ENCODE peak calls at places on chromosomes 11 and 22, in six cellular contexts. One of them, this sample, is unnamed. For H3K4me1, the result is how much of the 10 kb centered on the place peaks cover.

GRCh38 chr11:111416231-111416960 is 37.3 kb upstream of the POU2AF1 start:
- DNase-seq in fibroblast of lung: no peak
- DNase-seq in HepG2: no peak
- DNase-seq in endodermal cell: peak
- DNase-seq in mesenchymal stem cell: no peak
- DNase-seq in colonic mucosa: no peak
- DNase-seq in this sample: no peak

GRCh38 chr11:134037093-134037908 is 31.6 kb upstream of the JAM3 start:
- DNase-seq in colonic mucosa: peak
- DNase-seq in endodermal cell: peak
- DNase-seq in mesenchymal stem cell: peak
- DNase-seq in HepG2: no peak
- DNase-seq in fibroblast of lung: peak
- DNase-seq in this sample: peak

GRCh38 chr11:61899146-61899841 is 7.9 kb upstream of the FADS3 start:
- DNase-seq in fibroblast of lung: peak
- DNase-seq in HepG2: peak
- DNase-seq in mesenchymal stem cell: peak
- DNase-seq in colonic mucosa: peak
- DNase-seq in endodermal cell: peak
- DNase-seq in this sample: peak

GRCh38 chr11:30395751-30396150 is 72.8 kb downstream of the ARL14EP start:
- DNase-seq in colonic mucosa: no peak
- DNase-seq in HepG2: no peak
- DNase-seq in endodermal cell: no peak
- DNase-seq in mesenchymal stem cell: no peak
- DNase-seq in fibroblast of lung: no peak
- DNase-seq in this sample: no peak

GRCh38 chr11:44833869-44834452 is 107.2 kb downstream of the TSPAN18 start:
- DNase-seq in HepG2: no peak
- DNase-seq in fibroblast of lung: no peak
- DNase-seq in colonic mucosa: no peak
- DNase-seq in mesenchymal stem cell: no peak
- DNase-seq in endodermal cell: peak
- DNase-seq in this sample: no peak

GRCh38 chr11:65298131-65298535 is 16.5 kb upstream of the CDC42EP2 start:
- DNase-seq in mesenchymal stem cell: peak
- DNase-seq in endodermal cell: no peak
- DNase-seq in fibroblast of lung: no peak
- DNase-seq in colonic mucosa: peak
- DNase-seq in HepG2: no peak
- DNase-seq in this sample: peak

GRCh38 chr11:90414221-90414620 is 191.4 kb upstream of the CHORDC1 start:
- DNase-seq in mesenchymal stem cell: no peak
- DNase-seq in fibroblast of lung: no peak
- DNase-seq in endodermal cell: no peak
- DNase-seq in HepG2: no peak
- DNase-seq in colonic mucosa: no peak
- DNase-seq in this sample: no peak

GRCh38 chr22:31044262-31044861 is 36.8 kb upstream of the SMTN start:
- DNase-seq in HepG2: peak
- DNase-seq in mesenchymal stem cell: no peak
- DNase-seq in colonic mucosa: peak
- DNase-seq in endodermal cell: peak
- DNase-seq in fibroblast of lung: peak
- DNase-seq in this sample: peak

GRCh38 chr22:48936391-48936790 is 891.3 kb downstream of the BRD1 start:
- DNase-seq in fibroblast of lung: no peak
- DNase-seq in colonic mucosa: peak
- DNase-seq in mesenchymal stem cell: no peak
- DNase-seq in endodermal cell: peak
- DNase-seq in HepG2: no peak
- DNase-seq in this sample: no peak

GRCh38 chr22:48070760-48071159 is 1308.3 kb downstream of the TBC1D22A start:
- DNase-seq in HepG2: no peak
- DNase-seq in fibroblast of lung: no peak
- DNase-seq in endodermal cell: peak
- DNase-seq in colonic mucosa: no peak
- DNase-seq in mesenchymal stem cell: no peak
- DNase-seq in this sample: no peak

GRCh38 chr11:59866397-59866796 is at the start of gene TCN1:
- DNase-seq in mesenchymal stem cell: no peak
- DNase-seq in fibroblast of lung: peak
- DNase-seq in endodermal cell: no peak
- DNase-seq in colonic mucosa: no peak
- DNase-seq in HepG2: no peak
- DNase-seq in this sample: no peak

GRCh38 chr11:33703771-33704170 is 3.1 kb upstream of the C11orf91 start:
- DNase-seq in colonic mucosa: no peak
- DNase-seq in HepG2: no peak
- DNase-seq in fibroblast of lung: peak
- DNase-seq in endodermal cell: no peak
- DNase-seq in mesenchymal stem cell: no peak
- DNase-seq in this sample: peak

GRCh38 chr22:39522567-39523300 is 2.4 kb downstream of the ATF4 start:
- DNase-seq in HepG2: no peak
- DNase-seq in mesenchymal stem cell: peak
- DNase-seq in endodermal cell: no peak
- DNase-seq in colonic mucosa: peak
- DNase-seq in fibroblast of lung: peak
- DNase-seq in this sample: peak

GRCh38 chr22:44311855-44312170 is 938 bp downstream of the SHISAL1 start:
- DNase-seq in HepG2: no peak
- DNase-seq in endodermal cell: no peak
- DNase-seq in colonic mucosa: no peak
- DNase-seq in mesenchymal stem cell: peak
- DNase-seq in fibroblast of lung: peak
- DNase-seq in this sample: no peak

GRCh38 chr22:49324527-49325491 is 502.9 kb downstream of the BRD1 start:
- DNase-seq in endodermal cell: peak
- DNase-seq in fibroblast of lung: no peak
- DNase-seq in HepG2: no peak
- DNase-seq in mesenchymal stem cell: no peak
- DNase-seq in colonic mucosa: no peak
- DNase-seq in this sample: peak

GRCh38 chr11:60769811-60770210 is 13.1 kb downstream of the MS4A15 start:
- DNase-seq in colonic mucosa: no peak
- DNase-seq in fibroblast of lung: no peak
- DNase-seq in endodermal cell: no peak
- DNase-seq in mesenchymal stem cell: no peak
- DNase-seq in HepG2: no peak
- DNase-seq in this sample: no peak

GRCh38 chr11:9091044-9091936 is at the start of gene SCUBE2:
- DNase-seq in fibroblast of lung: no peak
- DNase-seq in mesenchymal stem cell: no peak
- DNase-seq in colonic mucosa: peak
- DNase-seq in HepG2: no peak
- DNase-seq in endodermal cell: peak
- DNase-seq in this sample: no peak

GRCh38 chr11:120383518-120384155 is 47.4 kb downstream of the ARHGEF12 start:
- DNase-seq in colonic mucosa: no peak
- DNase-seq in endodermal cell: no peak
- DNase-seq in fibroblast of lung: no peak
- DNase-seq in HepG2: no peak
- DNase-seq in mesenchymal stem cell: no peak
- DNase-seq in this sample: no peak

GRCh38 chr11:108608548-108608947 is 15.0 kb upstream of the EXPH5 start:
- DNase-seq in HepG2: no peak
- DNase-seq in mesenchymal stem cell: no peak
- DNase-seq in endodermal cell: no peak
- DNase-seq in fibroblast of lung: no peak
- DNase-seq in colonic mucosa: no peak
- DNase-seq in this sample: no peak

GRCh38 chr11:113023228-113023627 is 62.0 kb downstream of the NCAM1 start:
- DNase-seq in colonic mucosa: no peak
- DNase-seq in HepG2: no peak
- DNase-seq in mesenchymal stem cell: peak
- DNase-seq in endodermal cell: no peak
- DNase-seq in fibroblast of lung: peak
- DNase-seq in this sample: no peak

GRCh38 chr11:120400564-120401364 is 64.6 kb downstream of the ARHGEF12 start:
- DNase-seq in endodermal cell: no peak
- DNase-seq in colonic mucosa: peak
- DNase-seq in mesenchymal stem cell: peak
- DNase-seq in HepG2: peak
- DNase-seq in fibroblast of lung: peak
- DNase-seq in this sample: no peak

GRCh38 chr11:35042906-35043305 is 96.1 kb upstream of the CD44 start:
- DNase-seq in mesenchymal stem cell: peak
- DNase-seq in endodermal cell: no peak
- DNase-seq in HepG2: no peak
- DNase-seq in colonic mucosa: no peak
- DNase-seq in fibroblast of lung: no peak
- DNase-seq in this sample: no peak
- H3K4me1 ChIP-seq in mesenchymal stem cell: under half
- H3K4me1 ChIP-seq in endodermal cell: under half
- H3K4me1 ChIP-seq in HepG2: under half
- H3K4me1 ChIP-seq in colonic mucosa: under half
- H3K4me1 ChIP-seq in fibroblast of lung: under half
- H3K4me1 ChIP-seq in this sample: under half

DNA sequence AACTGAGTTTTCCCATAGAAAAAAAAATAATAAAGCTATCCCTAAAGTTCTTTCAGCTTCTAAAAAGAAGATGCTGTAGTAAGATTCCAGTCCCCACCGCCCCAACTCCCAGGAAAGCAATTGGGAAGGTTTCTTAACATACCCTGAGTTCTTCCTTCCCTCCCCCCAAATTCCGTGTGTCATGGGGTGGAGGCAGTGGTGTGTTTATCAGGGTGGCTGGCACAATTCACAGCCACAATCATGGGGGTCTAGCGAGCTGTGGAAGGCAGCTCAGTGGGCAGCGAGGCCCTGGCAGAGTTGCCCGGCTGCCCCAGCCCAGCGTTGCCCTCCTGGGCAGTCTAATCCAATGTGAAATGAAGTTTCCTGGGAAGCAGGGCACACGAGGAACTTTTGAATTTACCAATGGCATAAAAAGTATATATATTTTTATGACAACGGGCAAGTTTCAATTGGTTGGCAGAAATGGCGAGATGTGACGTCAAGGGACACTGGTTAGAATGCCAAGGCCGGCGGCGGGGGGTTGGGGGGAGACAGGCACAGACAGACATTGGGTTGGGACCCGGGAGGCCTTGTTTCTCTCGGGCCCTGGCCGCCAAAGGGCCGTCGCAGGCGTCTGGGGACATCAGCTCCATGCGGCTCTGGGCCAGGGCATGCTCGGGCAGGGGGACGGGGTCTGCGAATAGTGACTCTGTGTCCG is 80.7 kb upstream of the PPARA start:
- DNase-seq in HepG2: no peak
- DNase-seq in endodermal cell: no peak
- DNase-seq in fibroblast of lung: peak
- DNase-seq in mesenchymal stem cell: peak
- DNase-seq in colonic mucosa: peak
- DNase-seq in this sample: no peak
- H3K4me3 ChIP-seq in HepG2: no peak
- H3K4me3 ChIP-seq in endodermal cell: peak
- H3K4me3 ChIP-seq in fibroblast of lung: peak
- H3K4me3 ChIP-seq in mesenchymal stem cell: peak
- H3K4me3 ChIP-seq in colonic mucosa: peak
- H3K4me3 ChIP-seq in this sample: peak

GRCh38 chr11:73322986-73323306 is 14.9 kb downstream of the ARHGEF17 start:
- DNase-seq in fibroblast of lung: no peak
- DNase-seq in mesenchymal stem cell: no peak
- DNase-seq in colonic mucosa: no peak
- DNase-seq in HepG2: no peak
- DNase-seq in endodermal cell: no peak
- DNase-seq in this sample: no peak

GRCh38 chr11:73323464-73323863 is 15.4 kb downstream of the ARHGEF17 start:
- DNase-seq in mesenchymal stem cell: peak
- DNase-seq in endodermal cell: peak
- DNase-seq in fibroblast of lung: peak
- DNase-seq in colonic mucosa: peak
- DNase-seq in HepG2: peak
- DNase-seq in this sample: peak

GRCh38 chr11:73324116-73324515 is 16.0 kb downstream of the ARHGEF17 start:
- DNase-seq in endodermal cell: no peak
- DNase-seq in fibroblast of lung: no peak
- DNase-seq in HepG2: no peak
- DNase-seq in mesenchymal stem cell: no peak
- DNase-seq in colonic mucosa: no peak
- DNase-seq in this sample: no peak

GRCh38 chr11:73325036-73325981 is 17.2 kb downstream of the ARHGEF17 start:
- DNase-seq in endodermal cell: no peak
- DNase-seq in fibroblast of lung: peak
- DNase-seq in mesenchymal stem cell: peak
- DNase-seq in colonic mucosa: no peak
- DNase-seq in HepG2: peak
- DNase-seq in this sample: peak

DNA sequence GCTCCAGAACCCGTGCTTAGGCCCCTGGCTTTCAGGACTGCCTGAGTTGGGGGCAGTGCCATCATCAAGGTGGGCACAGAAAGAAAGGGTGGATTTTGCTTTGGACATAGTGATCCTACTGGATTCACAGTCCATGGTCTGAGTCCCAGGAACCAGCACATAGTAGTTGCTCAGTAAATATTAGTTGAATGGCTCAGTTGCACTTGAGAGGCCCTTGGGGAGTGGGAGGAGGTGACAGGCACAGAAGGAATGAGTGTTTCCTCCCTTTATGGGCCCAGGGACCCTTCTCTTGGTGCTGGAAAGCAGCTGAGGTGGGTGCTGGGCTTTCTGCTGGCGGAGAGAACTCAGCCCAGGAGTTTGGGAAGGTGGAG is 16.6 kb downstream of the ARHGEF17 start:
- DNase-seq in mesenchymal stem cell: no peak
- DNase-seq in colonic mucosa: no peak
- DNase-seq in endodermal cell: no peak
- DNase-seq in fibroblast of lung: no peak
- DNase-seq in HepG2: no peak
- DNase-seq in this sample: no peak
- H3K9ac ChIP-seq in mesenchymal stem cell: peak
- H3K9ac ChIP-seq in colonic mucosa: peak
- H3K9ac ChIP-seq in endodermal cell: no peak
- H3K9ac ChIP-seq in fibroblast of lung: peak
- H3K9ac ChIP-seq in HepG2: no peak
- H3K9ac ChIP-seq in this sample: peak

DNA sequence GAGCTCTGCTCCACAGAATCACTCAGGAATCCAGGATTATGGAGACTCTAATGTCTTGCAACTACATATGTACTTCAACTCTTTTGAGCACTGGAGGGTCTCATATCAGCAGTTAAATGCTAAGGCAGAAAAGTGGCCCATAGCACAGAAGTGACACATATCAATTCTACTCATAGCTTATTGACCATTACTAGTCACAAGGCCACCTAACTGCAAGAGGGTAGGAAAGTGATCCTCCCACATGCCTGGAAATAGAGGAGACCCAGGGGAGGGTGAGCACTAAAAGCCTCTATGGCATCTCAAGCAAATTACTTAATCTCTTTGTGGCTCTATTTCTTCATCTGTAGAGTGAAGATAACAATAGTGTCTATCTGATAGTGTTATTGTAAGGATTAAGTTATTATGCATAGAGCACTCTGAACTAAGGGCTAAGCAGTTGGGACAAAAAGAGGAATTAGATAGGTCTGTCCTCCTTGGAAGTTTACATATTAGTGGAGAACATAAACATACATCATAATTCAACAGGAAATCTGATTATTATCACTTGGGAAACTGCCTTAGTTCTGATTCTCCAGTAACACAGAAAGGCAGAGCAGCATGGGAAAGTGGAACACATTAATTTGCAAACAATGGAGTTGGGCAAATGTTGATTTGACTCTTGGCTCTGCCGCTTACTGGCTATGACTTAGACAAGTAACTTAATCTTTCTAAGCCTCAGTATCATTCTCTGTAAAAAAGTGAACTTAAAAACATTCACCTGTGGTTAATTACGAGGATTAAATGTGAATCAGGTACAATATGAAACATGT is 25.1 kb upstream of the USP47 start:
- DNase-seq in fibroblast of lung: peak
- DNase-seq in endodermal cell: no peak
- DNase-seq in mesenchymal stem cell: no peak
- DNase-seq in colonic mucosa: no peak
- DNase-seq in HepG2: no peak
- DNase-seq in this sample: no peak
- H3K4me1 ChIP-seq in fibroblast of lung: under half
- H3K4me1 ChIP-seq in endodermal cell: under half
- H3K4me1 ChIP-seq in mesenchymal stem cell: under half
- H3K4me1 ChIP-seq in colonic mucosa: under half
- H3K4me1 ChIP-seq in HepG2: under half
- H3K4me1 ChIP-seq in this sample: under half